ENCODE peak calls at places on chromosomes 5 and 9, in seven cellular contexts. K is GM23248; U is stimulated activated CD4-positive, alpha-beta T cell treated with anti-CD3 and anti-CD28 coated beads, Interleukin-15, amount 100 ng/mL, for 1 hour; T is uterus; M is stimulated activated CD8-positive, alpha-beta memory T cell treated with anti-CD3 and anti-CD28 coated beads, Interleukin-7, amount 100 ng/mL, for 24 hours; F is stimulated activated naive CD8-positive, alpha-beta T cell treated with anti-CD3 and anti-CD28 coated beads, Interleukin-15, amount 100 ng/mL, for 72 hours; X is activated CD4-positive, alpha-beta T cell treated with anti-CD3 and anti-CD28 coated beads, Interleukin-2, amount 10 ng/mL, durations not matched to agents 24 days and 14 days. D is an unnamed sample.

GRCh38 chr5:111853748-111854147 is 96.8 kb upstream of the NREP start:
- DNase-seq in K (no peak), M (no peak), X (no peak), U (no peak), F (no peak), T (no peak), D (peak; percentile 54)

GRCh38 chr5:134252671-134253070 is 26.8 kb upstream of the PPP2CA start:
- DNase-seq in T (no peak), X (no peak), M (no peak), K (peak; percentile 95), U (no peak), F (no peak), D (no peak)

GRCh38 chr5:76180817-76181805 is 97.9 kb downstream of the SV2C start:
- DNase-seq in T (no peak), M (no peak), F (no peak), X (peak; percentile 67), K (no peak), U (no peak), D (no peak)

GRCh38 chr9:127047971-127048370 is 74.5 kb downstream of the ANGPTL2 start:
- DNase-seq in M (no peak), X (no peak), F (no peak), K (no peak), U (no peak), T (no peak), D (no peak)

GRCh38 chr5:91438871-91439270 is 55.8 kb upstream of the ARRDC3 start:
- DNase-seq in T (no peak), X (no peak), K (no peak), U (no peak), F (no peak), M (no peak), D (no peak)

GRCh38 chr9:137438591-137439157 is 2.5 kb downstream of the ENTPD8 start:
- DNase-seq in T (no peak), K (no peak), X (no peak), U (no peak), M (no peak), F (no peak), D (no peak)

GRCh38 chr9:35028341-35028740 is 38.8 kb downstream of the DNAJB5 start:
- DNase-seq in M (no peak), T (no peak), K (peak; percentile 51), U (no peak), F (no peak), X (no peak), D (no peak)

GRCh38 chr5:43711496-43711895 is 108.5 kb downstream of the NNT start:
- DNase-seq in U (no peak), K (peak; percentile 11), X (no peak), F (no peak), M (no peak), T (no peak), D (no peak)

GRCh38 chr5:120405923-120406322 is 58.2 kb upstream of the PRR16 start:
- DNase-seq in K (peak; percentile 50), F (no peak), M (no peak), U (no peak), X (no peak), T (no peak), D (no peak)

GRCh38 chr5:110265199-110265598 is 461.3 kb downstream of the TMEM232 start:
- DNase-seq in K (no peak), X (no peak), U (no peak), M (no peak), T (no peak), F (no peak), D (no peak)

GRCh38 chr5:28766565-28767158 is 1728.3 kb upstream of the CDH9 start:
- DNase-seq in U (no peak), K (peak; percentile 47), X (no peak), M (no peak), T (no peak), F (no peak), D (no peak)

GRCh38 chr9:87865626-87866025 is 17.1 kb upstream of the SPATA31E1 start:
- DNase-seq in M (no peak), F (no peak), X (no peak), U (no peak), T (no peak), K (no peak), D (no peak)

GRCh38 chr9:137760426-137760825 is 117.2 kb upstream of the CACNA1B start:
- DNase-seq in X (no peak), U (no peak), K (peak; percentile 51), F (no peak), M (no peak), T (no peak), D (no peak)

GRCh38 chr9:76525196-76525595 is 66.2 kb downstream of the GCNT1 start:
- DNase-seq in X (no peak), M (no peak), T (no peak), U (no peak), F (no peak), K (no peak), D (no peak)